ENCODE peak calls at places on chromosomes 12 and 14, in four cellular contexts. J, C, N and Y are unnamed samples.

GRCh38 chr12:76685246-76685678 is 78.7 kb upstream of the ZDHHC17 start:
- DNase-seq in J (peak; percentile 24), C (peak; percentile 20), N (peak; percentile 84), Y (peak; percentile 19)

GRCh38 chr12:122147514-122148290 is 26.3 kb downstream of the IL31 start:
- DNase-seq in J (no peak), C (no peak), N (no peak), Y (no peak)

GRCh38 chr14:71209888-71210287 is 302.6 kb downstream of the PCNX1 start:
- DNase-seq in J (no peak), C (no peak), N (no peak), Y (no peak)

GRCh38 chr12:27583057-27583797 is 59.2 kb downstream of the PPFIBP1 start:
- DNase-seq in J (no peak), C (no peak), N (no peak), Y (no peak)

GRCh38 chr14:103746706-103747105 is 31.1 kb downstream of the ZFYVE21 start:
- DNase-seq in J (no peak), C (no peak), N (no peak), Y (no peak)

GRCh38 chr14:22589096-22589839 is at the start of gene DAD1:
- DNase-seq in J (peak; percentile 100), C (peak; percentile 99), N (peak; percentile 100), Y (peak; percentile 99)

GRCh38 chr12:26317942-26318565 is 122.7 kb downstream of the SSPN start:
- DNase-seq in J (no peak), C (no peak), N (no peak), Y (no peak)

GRCh38 chr14:89618821-89619551 is 202.0 kb upstream of the FOXN3 start:
- DNase-seq in J (peak; percentile 77), C (no peak), N (peak; percentile 82), Y (peak; percentile 81)

GRCh38 chr12:89895591-89895990 is 187.0 kb upstream of the ATP2B1 start:
- DNase-seq in J (no peak), C (no peak), N (no peak), Y (no peak)

GRCh38 chr12:104694161-104694560 is 237.4 kb downstream of the CHST11 start:
- DNase-seq in J (no peak), C (no peak), N (no peak), Y (no peak)

GRCh38 chr14:90381999-90382451 is 14.8 kb upstream of the CALM1 start:
- DNase-seq in J (peak; percentile 89), C (no peak), N (no peak), Y (peak; percentile 54)

GRCh38 chr14:94028450-94028826 is 2.3 kb downstream of the OTUB2 start:
- DNase-seq in J (no peak), C (no peak), N (no peak), Y (peak; percentile 17)

GRCh38 chr12:15706010-15706676 is 83.0 kb downstream of the EPS8 start:
- DNase-seq in J (peak; percentile 26), C (no peak), N (no peak), Y (no peak)

GRCh38 chr12:7327913-7328312 is 24.0 kb downstream of the ACSM4 start:
- DNase-seq in J (no peak), C (no peak), N (no peak), Y (no peak)

GRCh38 chr14:61215222-61216010 is 65.7 kb downstream of the TMEM30B start:
- DNase-seq in J (no peak), C (no peak), N (no peak), Y (peak; percentile 21)

GRCh38 chr14:59277659-59278058 is 89.2 kb downstream of the DAAM1 start:
- DNase-seq in J (no peak), C (no peak), N (no peak), Y (no peak)
- TF ChIP-seq CTCF in J (no peak), C (no peak), N (no peak), Y (no peak)

GRCh38 chr12:86727151-86727550 is 471.0 kb upstream of the MGAT4C start:
- DNase-seq in J (no peak), C (peak; percentile 20), N (no peak), Y (no peak)

GRCh38 chr12:86730233-86730632 is 474.0 kb upstream of the MGAT4C start:
- DNase-seq in J (no peak), C (no peak), N (no peak), Y (no peak)

GRCh38 chr12:86724716-86725115 is 468.5 kb upstream of the MGAT4C start:
- DNase-seq in J (no peak), C (peak; percentile 36), N (no peak), Y (no peak)

GRCh38 chr12:86735072-86735471 is 478.9 kb upstream of the MGAT4C start:
- DNase-seq in J (no peak), C (no peak), N (no peak), Y (no peak)

GRCh38 chr12:86729798-86730197 is 473.6 kb upstream of the MGAT4C start:
- DNase-seq in J (no peak), C (no peak), N (no peak), Y (no peak)
- H3K4me3 ChIP-seq in J (no peak overlapping the region), C (no peak overlapping the region), N (no peak overlapping the region), Y (no peak overlapping the region)

GRCh38 chr14:81298122-81298521 is 77.4 kb upstream of the GTF2A1 start:
- DNase-seq in J (peak; percentile 31), C (no peak), N (no peak), Y (no peak)

GRCh38 chr14:81301813-81302212 is 81.1 kb upstream of the GTF2A1 start:
- DNase-seq in J (no peak), C (no peak), N (no peak), Y (no peak)

GRCh38 chr14:81298911-81299310 is 78.2 kb upstream of the GTF2A1 start:
- DNase-seq in J (no peak), C (no peak), N (no peak), Y (no peak)

GRCh38 chr14:81301371-81301770 is 80.6 kb upstream of the GTF2A1 start:
- DNase-seq in J (no peak), C (no peak), N (no peak), Y (no peak)

GRCh38 chr14:81296263-81296923 is 75.6 kb upstream of the GTF2A1 start:
- DNase-seq in J (no peak), C (no peak), N (no peak), Y (no peak)
- TF ChIP-seq CTCF in J (no peak), C (no peak), N (no peak), Y (no peak)

GRCh38 chr12:124479680-124480468 is 87.5 kb downstream of the NCOR2 start:
- DNase-seq in J (no peak), C (no peak), N (no peak), Y (peak; percentile 55)
- H3K4me3 ChIP-seq in J (no peak overlapping the region), C (no peak overlapping the region), N (no peak overlapping the region), Y (no peak overlapping the region)

GRCh38 chr14:68363401-68363800 is 429.5 kb downstream of the ZFP36L1 start:
- DNase-seq in J (no peak), C (no peak), N (peak; percentile 24), Y (no peak)
- TF ChIP-seq CTCF in J (no peak), C (no peak), N (no peak), Y (no peak)

GRCh38 chr12:50050410-50051280 is 6.8 kb upstream of the ASIC1 start:
- DNase-seq in J (peak; percentile 53), C (no peak), N (peak; percentile 49), Y (peak; percentile 85)
- H3K4me3 ChIP-seq in J (no peak overlapping the region), C (peak overlapping the region; percentile 36), N (no peak overlapping the region), Y (peak overlapping the region; percentile 37)

GRCh38 chr14:68672609-68673285 is 120.1 kb downstream of the ZFP36L1 start:
- DNase-seq in J (no peak), C (no peak), N (no peak), Y (no peak)
- TF ChIP-seq CTCF in J (peak; percentile 14), C (no peak), N (no peak), Y (no peak)